ENCODE peak calls at places on chromosomes 4 and X, in five cellular contexts. B is NCI-H774; Q is RKO; F is globus pallidus; I is stimulated activated CD4-positive, alpha-beta T cell treated with anti-CD3 and anti-CD28 coated beads, Interleukin-12 subunit alpha, Interleukin-12 subunit beta, amount 100 ng/mL, for 4 hours. S is an unnamed sample.

GRCh38 chr4:37728064-37728463 is 41.9 kb upstream of the RELL1 start:
- DNase-seq in Q (no peak), I (no peak), B (no peak), F (no peak), S (no peak)

GRCh38 chrX:153521034-153521433 is 3.6 kb downstream of the ATP2B3 start:
- DNase-seq in F (no peak), Q (no peak), I (no peak), B (no peak), S (no peak)

GRCh38 chr4:6278801-6279197 is 9.1 kb downstream of the WFS1 start:
- DNase-seq in I (no peak), F (no peak), B (no peak), Q (no peak), S (no peak)

GRCh38 chr4:112813790-112814189 is 176.8 kb downstream of the LARP7 start:
- DNase-seq in F (no peak), Q (peak), B (no peak), I (no peak), S (peak)

GRCh38 chr4:123653211-123653610 is 256.6 kb downstream of the SPRY1 start:
- DNase-seq in B (no peak), I (no peak), Q (no peak), F (no peak), S (no peak)

GRCh38 chrX:53481093-53481492 is 46.9 kb upstream of the HSD17B10 start:
- DNase-seq in Q (no peak), F (no peak), I (no peak), B (no peak), S (no peak)

GRCh38 chrX:155028749-155029360 is 2.2 kb downstream of the FUNDC2 start:
- DNase-seq in Q (peak), I (no peak), F (no peak), B (no peak), S (peak)

GRCh38 chr4:47933798-47934197 is 19.4 kb upstream of the NFXL1 start:
- DNase-seq in F (peak), I (no peak), Q (peak), B (no peak), S (no peak)

GRCh38 chr4:139919513-139919912 is 234.5 kb downstream of the MAML3 start:
- DNase-seq in Q (no peak), F (no peak), I (no peak), B (no peak), S (no peak)

GRCh38 chr4:48594185-48594584 is 104.1 kb downstream of the ZAR1 start:
- DNase-seq in I (no peak), Q (no peak), F (no peak), B (no peak), S (no peak)

GRCh38 chrX:35625714-35626113 is 172.4 kb upstream of the MAGEB16 start:
- DNase-seq in B (no peak), Q (no peak), I (no peak), F (no peak), S (no peak)

GRCh38 chr4:31461425-31461824 is 741.3 kb downstream of the PCDH7 start:
- DNase-seq in B (no peak), F (no peak), Q (peak), I (no peak), S (no peak)

GRCh38 chr4:150119492-150119891 is 41.2 kb downstream of the DCLK2 start:
- DNase-seq in F (no peak), Q (peak), I (no peak), B (no peak), S (no peak)

GRCh38 chr4:67437974-67438713 is 107.2 kb downstream of the CENPC start:
- DNase-seq in F (peak), B (no peak), I (no peak), Q (no peak), S (peak)

GRCh38 chr4:41751325-41752061 is 3.0 kb upstream of the PHOX2B start:
- DNase-seq in B (no peak), Q (no peak), I (no peak), F (no peak), S (no peak)

GRCh38 chr4:3771932-3772495 is 5.8 kb downstream of the ADRA2C start:
- DNase-seq in Q (no peak), B (no peak), F (no peak), I (no peak), S (no peak)

GRCh38 chr4:154332681-154333421 is 158.7 kb downstream of the DCHS2 start:
- DNase-seq in B (no peak), F (peak), Q (no peak), I (peak), S (no peak)

GRCh38 chr4:140937866-140938265 is 181.7 kb upstream of the TBC1D9 start:
- DNase-seq in B (no peak), I (no peak), Q (no peak), F (no peak), S (no peak)

GRCh38 chr4:108426493-108426892 is 193.9 kb upstream of the RPL34 start:
- DNase-seq in Q (no peak), I (no peak), B (no peak), F (no peak), S (peak)

GRCh38 chr4:84019626-84020025 is 479.5 kb downstream of the NKX6-1 start:
- DNase-seq in B (no peak), Q (no peak), I (no peak), F (no peak), S (no peak)

GRCh38 chr4:143554728-143555597 is 41.5 kb downstream of the SMARCA5 start:
- DNase-seq in B (no peak), I (no peak), Q (no peak), F (no peak), S (no peak)

GRCh38 chrX:55011294-55011693 is 11.1 kb downstream of the APEX2 start:
- DNase-seq in F (no peak), B (no peak), Q (peak), I (no peak), S (no peak)

GRCh38 chr4:1040344-1041146 is 29.1 kb downstream of the FGFRL1 start:
- DNase-seq in Q (no peak), F (no peak), I (no peak), B (no peak), S (no peak)

GRCh38 chr4:6896035-6896434 is 13.6 kb upstream of the TBC1D14 start:
- DNase-seq in B (no peak), F (no peak), I (no peak), Q (no peak), S (no peak)